ENCODE peak calls at places on chromosomes 2 and 18, in nine cellular contexts. G is prostate gland; Q is lower lobe of right lung; H is stomach; D is tibial artery; C is heart left ventricle; Y is effector memory CD4-positive, alpha-beta T cell; I is GM23248; R is cardiac muscle cell. T is an unnamed sample.

GRCh38 chr2:232600053-232600773 is 33.2 kb upstream of the EFHD1 start:
- DNase-seq in G (no peak), Q (no peak), H (no peak), D (no peak), C (no peak), Y (no peak), I (no peak), R (no peak), T (no peak)

GRCh38 chr2:164625378-164625971 is 4.2 kb upstream of the GRB14 start:
- DNase-seq in G (no peak), Q (no peak), H (no peak), D (peak; percentile 28), C (no peak), Y (no peak), I (peak; percentile 85), R (peak; percentile 55), T (no peak)

GRCh38 chr2:192146069-192147006 is 48.4 kb downstream of the TMEFF2 start:
- DNase-seq in G (no peak), Q (no peak), H (no peak), D (no peak), C (no peak), Y (no peak), I (peak; percentile 88), R (peak; percentile 62), T (no peak)

GRCh38 chr2:205166749-205167148 is 515.6 kb upstream of the NRP2 start:
- DNase-seq in G (no peak), Q (no peak), H (no peak), D (no peak), C (peak; percentile 20), Y (no peak), I (peak; percentile 9), R (peak; percentile 44), T (no peak)

GRCh38 chr18:23542471-23542870 is 39.2 kb downstream of the RMC1 start:
- DNase-seq in G (no peak), Q (no peak), H (no peak), D (no peak), C (no peak), Y (no peak), I (peak; percentile 16), R (no peak), T (no peak)

GRCh38 chr2:200308421-200309295 is 2.2 kb downstream of the SPATS2L start:
- DNase-seq in G (peak; percentile 12), Q (no peak), H (no peak), D (no peak), C (no peak), Y (no peak), I (peak; percentile 58), R (peak; percentile 53), T (no peak)

GRCh38 chr18:79789901-79790885 is 7.5 kb upstream of the KCNG2 start:
- DNase-seq in G (no peak), Q (no peak), H (no peak), D (no peak), C (no peak), Y (no peak), I (no peak), R (no peak), T (peak; percentile 5)

GRCh38 chr2:54000122-54000521 is 29.3 kb upstream of the PSME4 start:
- DNase-seq in G (no peak), Q (no peak), H (no peak), D (no peak), C (no peak), Y (no peak), I (no peak), R (no peak), T (no peak)

GRCh38 chr2:11248-11941 is 34.9 kb downstream of the FAM110C start:
- DNase-seq in G (no peak), Q (peak; percentile 83), H (peak; percentile 66), D (peak; percentile 41), C (no peak), Y (peak; percentile 64), I (peak; percentile 57), R (peak; percentile 65), T (peak; percentile 25)

GRCh38 chr2:209371407-209371806 is 52.4 kb upstream of the MAP2 start:
- DNase-seq in G (no peak), Q (no peak), H (no peak), D (no peak), C (no peak), Y (no peak), I (no peak), R (no peak), T (no peak)

GRCh38 chr2:205994344-205994743 is 91.6 kb downstream of the INO80D start:
- DNase-seq in G (no peak), Q (no peak), H (no peak), D (no peak), C (no peak), Y (no peak), I (no peak), R (no peak), T (no peak)

GRCh38 chr2:127664065-127664894 is 11.1 kb downstream of the LIMS2 start:
- DNase-seq in G (no peak), Q (peak; percentile 59), H (no peak), D (peak; percentile 21), C (peak; percentile 63), Y (no peak), I (peak; percentile 41), R (no peak), T (no peak)

GRCh38 chr2:223724831-223725230 is 112.6 kb downstream of the AP1S3 start:
- DNase-seq in G (no peak), Q (no peak), H (no peak), D (no peak), C (no peak), Y (no peak), I (peak; percentile 13), R (no peak), T (no peak)

GRCh38 chr2:14632133-14632936 is at the start of gene LRATD1:
- DNase-seq in G (peak; percentile 97), Q (peak; percentile 87), H (peak; percentile 94), D (peak; percentile 43), C (peak; percentile 78), Y (no peak), I (peak; percentile 88), R (peak; percentile 53), T (peak; percentile 97)

GRCh38 chr2:37641582-37642111 is 29.8 kb downstream of the CDC42EP3 start:
- DNase-seq in G (no peak), Q (no peak), H (no peak), D (no peak), C (no peak), Y (no peak), I (peak; percentile 92), R (no peak), T (no peak)

GRCh38 chr2:238415036-238415764 is 11.5 kb upstream of the ASB1 start:
- DNase-seq in G (no peak), Q (no peak), H (peak; percentile 24), D (no peak), C (no peak), Y (no peak), I (no peak), R (no peak), T (no peak)

DNA sequence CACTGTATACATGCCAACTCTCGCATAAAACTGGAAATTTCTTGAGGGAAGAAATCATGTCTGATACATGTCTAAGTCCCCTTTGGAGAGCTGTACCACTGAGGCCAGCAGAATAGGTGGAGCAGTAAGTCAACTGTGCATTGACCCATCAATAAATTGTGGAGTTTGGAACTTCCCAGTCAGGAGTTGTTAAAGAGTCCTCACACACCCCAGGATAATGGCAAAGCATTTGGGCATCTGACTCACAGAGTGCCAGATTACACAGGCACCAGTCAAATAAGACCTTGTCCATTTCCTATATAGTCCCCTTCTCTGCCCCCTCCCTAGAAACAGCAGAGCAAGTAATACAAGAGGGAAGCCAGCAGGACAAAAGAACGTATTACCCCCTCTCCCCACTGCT is 10.4 kb downstream of the VSNL1 start:
- DNase-seq in G (no peak), Q (no peak), H (no peak), D (no peak), C (no peak), Y (no peak), I (no peak), R (no peak), T (no peak)
- H3K36me3 ChIP-seq in G (no peaks in the 10 kb centered on the region), Q (no peaks in the 10 kb centered on the region), H (no peaks in the 10 kb centered on the region), D (no peaks in the 10 kb centered on the region), C (no peaks in the 10 kb centered on the region), Y (no peaks in the 10 kb centered on the region), I (no peaks in the 10 kb centered on the region), R (no peaks in the 10 kb centered on the region), T (no peaks in the 10 kb centered on the region)

DNA sequence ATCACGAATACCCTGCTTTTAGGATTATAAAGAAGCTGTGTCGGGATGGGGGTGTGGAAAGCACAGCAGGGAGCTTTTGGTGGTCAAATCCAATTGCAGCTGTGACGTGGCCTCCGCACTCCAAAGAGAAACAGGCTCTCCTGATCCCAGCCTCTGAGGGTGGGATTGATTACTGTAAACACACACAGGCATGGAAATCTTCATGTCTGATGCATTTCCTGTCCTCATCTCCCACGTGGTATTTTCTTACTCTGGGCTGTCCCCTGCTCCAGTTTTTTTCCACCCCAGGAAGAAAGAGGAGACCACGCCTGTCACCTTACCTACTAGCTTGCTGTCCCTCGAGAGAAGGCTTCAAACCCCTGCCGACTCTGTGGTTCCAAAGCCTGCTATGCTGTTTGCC is 22.7 kb downstream of the RNF152 start:
- DNase-seq in G (no peak), Q (no peak), H (no peak), D (no peak), C (no peak), Y (no peak), I (peak; percentile 8), R (peak; percentile 19), T (no peak)
- H3K27ac ChIP-seq in G (peak overlapping the region; percentile 11), Q (peak overlapping the region; percentile 25), H (no peak overlapping the region), D (no peak overlapping the region), C (peak overlapping the region; percentile 13), Y (no peak overlapping the region), I (no peak overlapping the region), R (no peak overlapping the region), T (peak overlapping the region; percentile 6)

GRCh38 chr18:58046087-58046793 is 2.2 kb downstream of the NEDD4L start:
- DNase-seq in G (peak; percentile 27), Q (no peak), H (no peak), D (no peak), C (no peak), Y (no peak), I (no peak), R (no peak), T (peak; percentile 37)

GRCh38 chr18:58043452-58044369 is at the start of gene NEDD4L:
- DNase-seq in G (peak; percentile 89), Q (peak; percentile 89), H (peak; percentile 89), D (peak; percentile 78), C (peak; percentile 81), Y (peak; percentile 32), I (peak; percentile 93), R (peak; percentile 89), T (peak; percentile 87)

GRCh38 chr18:58046794-58047555 is 2.9 kb downstream of the NEDD4L start:
- DNase-seq in G (no peak), Q (no peak), H (no peak), D (no peak), C (no peak), Y (no peak), I (no peak), R (no peak), T (no peak)

GRCh38 chr18:58044370-58045264 is 591 bp downstream of the NEDD4L start:
- DNase-seq in G (peak; percentile 29), Q (peak; percentile 72), H (peak; percentile 52), D (peak; percentile 44), C (peak; percentile 36), Y (peak; percentile 19), I (peak; percentile 55), R (peak; percentile 44), T (peak; percentile 73)

GRCh38 chr18:58045265-58046086 is 1.4 kb downstream of the NEDD4L start:
- DNase-seq in G (peak; percentile 88), Q (peak; percentile 88), H (peak; percentile 78), D (peak; percentile 28), C (peak; percentile 19), Y (no peak), I (peak; percentile 26), R (peak; percentile 24), T (peak; percentile 83)
- H3K4me3 ChIP-seq in G (peak overlapping the region; percentile 89), Q (peak overlapping the region; percentile 93), H (peak overlapping the region; percentile 61), D (peak overlapping the region; percentile 57), C (peak overlapping the region; percentile 77), Y (peak overlapping the region; percentile 74), I (peak overlapping the region; percentile 81), R (peak overlapping the region; percentile 83), T (peak overlapping the region; percentile 69)

GRCh38 chr2:26283606-26284005 is 38.9 kb downstream of the HADHB start:
- DNase-seq in G (no peak), Q (no peak), H (no peak), D (no peak), C (no peak), Y (no peak), I (no peak), R (no peak), T (peak; percentile 97)
- H3K36me3 ChIP-seq in G (no peaks in the 10 kb centered on the region), Q (peaks cover 100% of the 10 kb centered on the region), H (peaks cover 65% of the 10 kb centered on the region), D (peaks cover 83% of the 10 kb centered on the region), C (peaks cover 100% of the 10 kb centered on the region), Y (peaks cover 52% of the 10 kb centered on the region), I (peaks cover 52% of the 10 kb centered on the region), R (peaks cover 66% of the 10 kb centered on the region), T (peaks cover 6% of the 10 kb centered on the region)